ENCODE peak calls at places on chromosome X, in five cellular contexts. N is uterus, L is left ventricle myocardium inferior, R is MM.1S, J is neural progenitor cell. G is an unnamed sample.

GRCh38 chrX:20267599-20267923 is 852 bp upstream of the RPS6KA3 start:
- DNase-seq in N (no peak), L (no peak), R (no peak), J (no peak), G (no peak)

GRCh38 chrX:154739952-154740351 is 10.9 kb downstream of the GAB3 start:
- DNase-seq in N (no peak), L (no peak), R (no peak), J (no peak), G (no peak)

GRCh38 chrX:101097546-101098453 is at the start of gene CENPI:
- DNase-seq in N (peak; percentile 92), L (peak; percentile 92), R (peak; percentile 94), J (peak; percentile 95), G (peak; percentile 95)

GRCh38 chrX:53235566-53235965 is 10.6 kb upstream of the KDM5C start:
- DNase-seq in N (no peak), L (no peak), R (no peak), J (no peak), G (no peak)

GRCh38 chrX:734411-734810 is 103.8 kb downstream of the SHOX start:
- DNase-seq in N (no peak), L (no peak), R (no peak), J (no peak), G (peak; percentile 45)

GRCh38 chrX:121832446-121832845 is 785.0 kb downstream of the GLUD2 start:
- DNase-seq in N (no peak), L (no peak), R (no peak), J (no peak), G (no peak)

GRCh38 chrX:72306085-72306801 is 529 bp upstream of the CITED1 start:
- DNase-seq in N (no peak), L (no peak), R (no peak), J (peak; percentile 54), G (no peak)

GRCh38 chrX:109399831-109400230 is 82.1 kb downstream of the GUCY2F start:
- DNase-seq in N (no peak), L (no peak), R (no peak), J (peak; percentile 86), G (no peak)

GRCh38 chrX:136318895-136319597 is 18.3 kb downstream of the ADGRG4 start:
- DNase-seq in N (no peak), L (no peak), R (no peak), J (no peak), G (no peak)

GRCh38 chrX:52416816-52417215 is 48.0 kb downstream of the XAGE2 start:
- DNase-seq in N (no peak), L (no peak), R (no peak), J (no peak), G (no peak)

GRCh38 chrX:124462931-124463330 is 116.6 kb downstream of the SH2D1A start:
- DNase-seq in N (no peak), L (no peak), R (no peak), J (no peak), G (no peak)

GRCh38 chrX:21708116-21708515 is 49.8 kb downstream of the SMPX start:
- DNase-seq in N (no peak), L (no peak), R (no peak), J (no peak), G (no peak)

GRCh38 chrX:20063716-20064351 is 52.9 kb downstream of the MAP7D2 start:
- DNase-seq in N (no peak), L (no peak), R (no peak), J (no peak), G (no peak)

GRCh38 chrX:126719208-126719607 is 100.3 kb upstream of the PRR32 start:
- DNase-seq in N (no peak), L (no peak), R (no peak), J (no peak), G (no peak)

GRCh38 chrX:17535229-17535628 is 160.2 kb downstream of the NHS start:
- DNase-seq in N (no peak), L (no peak), R (peak; percentile 49), J (peak; percentile 23), G (no peak)

GRCh38 chrX:65195621-65196020 is 219.4 kb upstream of the ZC4H2 start:
- DNase-seq in N (no peak), L (no peak), R (no peak), J (no peak), G (no peak)

GRCh38 chrX:48451708-48452107 is 18.4 kb downstream of the SLC38A5 start:
- DNase-seq in N (no peak), L (no peak), R (no peak), J (no peak), G (no peak)

GRCh38 chrX:104929324-104929723 is 291.2 kb downstream of the TEX13A start:
- DNase-seq in N (no peak), L (no peak), R (no peak), J (no peak), G (no peak)

GRCh38 chrX:37677765-37678164 is 7.8 kb upstream of the XK start:
- DNase-seq in N (no peak), L (no peak), R (peak; percentile 48), J (no peak), G (no peak)

GRCh38 chrX:43949669-43950068 is 23.5 kb downstream of the NDP start:
- DNase-seq in N (no peak), L (peak; percentile 18), R (no peak), J (peak; percentile 78), G (peak; percentile 60)

GRCh38 chrX:20265221-20265725 is 1.4 kb downstream of the RPS6KA3 start:
- DNase-seq in N (peak; percentile 67), L (peak; percentile 42), R (peak; percentile 56), J (peak; percentile 75), G (peak; percentile 82)

GRCh38 chrX:119477812-119478232 is 9.6 kb downstream of the SLC25A5 start:
- DNase-seq in N (peak; percentile 55), L (no peak), R (no peak), J (no peak), G (no peak)

GRCh38 chrX:113741744-113742143 is 842.1 kb upstream of the HTR2C start:
- DNase-seq in N (no peak), L (no peak), R (peak; percentile 68), J (peak; percentile 55), G (no peak)

GRCh38 chrX:16869393-16870094 is 618 bp downstream of the RBBP7 start:
- DNase-seq in N (no peak), L (peak; percentile 13), R (peak; percentile 54), J (peak; percentile 87), G (peak; percentile 65)

GRCh38 chrX:10549280-10549679 is 71.1 kb downstream of the MID1 start:
- DNase-seq in N (no peak), L (no peak), R (no peak), J (no peak), G (no peak)

GRCh38 chrX:18607966-18608365 is 63.9 kb downstream of the RS1 start:
- DNase-seq in N (no peak), L (no peak), R (no peak), J (no peak), G (no peak)

GRCh38 chrX:1493877-1494510 is 41.3 kb upstream of the ASMTL start:
- DNase-seq in N (no peak), L (no peak), R (peak; percentile 27), J (peak; percentile 30), G (peak; percentile 50)

GRCh38 chrX:113512700-113513395 is 672.2 kb upstream of the AMOT start:
- DNase-seq in N (no peak), L (no peak), R (no peak), J (no peak), G (no peak)

GRCh38 chrX:358651-359143 is 28.0 kb downstream of the PPP2R3B start:
- DNase-seq in N (no peak), L (no peak), R (no peak), J (no peak), G (peak; percentile 59)

GRCh38 chrX:49066690-49067089 is 7.1 kb downstream of the PRAF2 start:
- DNase-seq in N (no peak), L (no peak), R (no peak), J (peak; percentile 24), G (no peak)

DNA sequence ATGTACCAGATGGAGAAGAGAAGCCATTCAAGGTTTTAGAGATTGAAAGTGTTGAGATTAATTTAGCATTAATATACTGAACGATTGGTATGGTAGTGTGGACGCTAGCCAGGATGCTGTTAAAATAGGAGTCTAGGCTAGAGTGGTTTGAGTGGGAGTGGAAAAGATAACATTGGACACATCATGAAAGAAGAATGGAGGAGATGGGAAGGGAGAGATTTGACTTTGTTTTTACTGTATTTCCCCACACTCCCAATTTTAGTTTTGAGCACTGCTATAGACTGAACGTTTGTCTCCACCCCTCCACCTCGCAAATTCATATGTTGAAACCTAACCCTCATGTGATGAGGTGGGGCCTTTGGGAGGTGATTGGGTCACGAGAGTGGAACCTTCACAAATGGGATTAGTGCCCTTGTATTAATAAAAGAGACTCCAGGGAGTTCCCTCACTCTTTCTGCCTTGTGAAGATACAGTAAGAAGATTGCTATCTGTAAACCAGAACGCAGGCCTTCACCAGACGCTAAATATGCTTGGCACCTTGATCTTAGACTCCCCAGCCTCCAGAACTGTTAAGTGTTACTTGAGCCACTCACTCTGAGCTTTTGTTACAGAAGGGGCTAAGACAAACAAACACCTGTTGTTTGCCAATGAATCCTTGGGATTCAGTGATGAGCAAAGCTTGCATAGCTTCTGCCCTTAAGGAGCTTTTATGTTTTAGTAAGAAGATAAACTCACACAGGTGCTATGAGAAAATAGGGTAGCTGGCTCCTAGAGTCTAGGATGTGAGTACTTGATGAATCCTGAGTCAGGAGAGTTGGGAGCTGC is 25.8 kb downstream of the USP9X start:
- DNase-seq in N (no peak), L (no peak), R (no peak), J (peak; percentile 31), G (no peak)
- H3K4me1 ChIP-seq in N (peaks cover 12% of the 10 kb centered on the region), L (peaks cover 69% of the 10 kb centered on the region), R (peaks cover 4% of the 10 kb centered on the region), J (peaks cover 39% of the 10 kb centered on the region), G (peaks cover 22% of the 10 kb centered on the region)

GRCh38 chrX:129791961-129792570 is 12.3 kb downstream of the SASH3 start:
- DNase-seq in N (no peak), L (no peak), R (no peak), J (no peak), G (no peak)
- H3K36me3 ChIP-seq in N (no peaks in the 10 kb centered on the region), L (no peaks in the 10 kb centered on the region), R (peaks cover 6% of the 10 kb centered on the region), J (no peaks in the 10 kb centered on the region), G (no peaks in the 10 kb centered on the region)

DNA sequence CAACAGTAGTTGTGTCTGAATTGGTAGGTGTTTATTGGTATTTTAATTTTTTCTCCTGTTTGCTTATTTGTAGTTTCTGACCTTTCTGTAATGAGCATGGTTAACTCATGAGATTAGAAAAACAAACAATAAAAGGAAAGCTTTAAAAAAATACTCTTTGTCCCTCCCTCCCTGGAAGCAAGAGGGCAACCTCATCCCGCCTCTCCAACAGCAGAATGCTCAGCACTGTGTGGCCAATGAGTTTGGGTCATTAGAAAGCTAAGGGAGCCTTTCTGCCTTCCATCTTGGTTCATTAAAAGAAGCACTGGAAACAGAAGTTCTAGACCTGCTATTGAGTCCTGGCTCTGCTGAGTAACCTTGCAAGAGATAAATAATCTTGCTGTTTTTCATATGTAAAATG is 33.9 kb downstream of the TRPC5 start:
- DNase-seq in N (no peak), L (no peak), R (no peak), J (peak; percentile 48), G (no peak)
- TF ChIP-seq CTCF in N (no peak), L (no peak), R (no peak), J (peak; percentile 42), G (no peak)

DNA sequence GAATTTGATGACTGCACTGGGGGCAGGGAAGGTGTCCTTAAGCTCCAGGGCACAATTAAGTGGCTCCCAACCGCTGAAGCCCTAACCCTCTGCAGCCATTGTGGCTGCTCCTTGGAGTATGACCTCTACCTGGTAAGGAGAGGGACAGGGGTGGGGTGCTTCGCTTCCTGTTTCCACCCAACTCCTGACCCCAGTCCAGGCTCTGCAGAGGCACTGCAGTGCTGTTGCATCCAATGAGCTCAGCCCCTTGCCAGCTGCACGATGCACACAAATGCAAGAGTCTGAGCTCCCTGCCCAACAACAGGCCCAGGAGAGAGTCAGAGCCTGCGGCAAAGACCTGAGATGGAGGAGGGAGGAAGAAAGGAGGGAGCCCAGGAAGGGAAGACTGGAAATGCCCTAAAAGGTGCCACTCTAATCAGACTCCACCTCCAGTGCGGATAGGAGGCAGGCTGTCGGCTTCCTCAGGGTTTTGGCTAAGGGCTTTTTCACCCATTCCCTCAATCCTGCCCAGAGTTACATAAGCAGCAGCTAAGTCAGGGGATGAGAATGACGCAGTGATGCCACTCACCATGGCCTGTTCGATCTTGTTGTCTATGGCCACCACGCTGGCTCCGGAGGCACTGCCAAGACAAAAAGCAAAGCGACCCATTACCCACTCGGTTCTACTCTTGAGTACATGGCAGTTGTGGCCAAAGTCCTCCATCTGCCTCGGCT is 60.1 kb downstream of the TSC22D3 start:
- DNase-seq in N (no peak), L (no peak), R (no peak), J (no peak), G (no peak)
- H3K4me1 ChIP-seq in N (no peaks in the 10 kb centered on the region), L (peaks cover 77% of the 10 kb centered on the region), R (peaks cover 32% of the 10 kb centered on the region), J (peaks cover 10% of the 10 kb centered on the region), G (peaks cover 29% of the 10 kb centered on the region)

G was measured in upper lobe of right lung.